ENCODE peak calls at places on chromosomes 6 and 20, in eight cellular contexts. H, G, W, T, Q, I, F and L are unnamed samples.

GRCh38 chr6:148700713-148701392 is 46.0 kb upstream of the UST start:
- DNase-seq in H (no peak), G (peak), W (no peak), T (no peak), Q (peak), I (peak), F (no peak), L (peak)

GRCh38 chr20:45450097-45450818 is 19.3 kb upstream of the WFDC2 start:
- DNase-seq in H (peak), G (peak), W (no peak), T (no peak), Q (peak), I (no peak), F (peak), L (peak)

GRCh38 chr6:72132425-72132824 is 246.1 kb downstream of the RIMS1 start:
- DNase-seq in H (no peak), G (no peak), W (no peak), T (no peak), Q (no peak), I (no peak), F (no peak), L (peak)

GRCh38 chr6:4021862-4022715 is 56.8 kb downstream of the FAM217A start:
- DNase-seq in H (no peak), G (peak), W (no peak), T (no peak), Q (no peak), I (no peak), F (no peak), L (peak)

GRCh38 chr6:71224011-71224410 is 64.6 kb upstream of the OGFRL1 start:
- DNase-seq in H (no peak), G (peak), W (no peak), T (no peak), Q (no peak), I (no peak), F (no peak), L (no peak)

GRCh38 chr6:88864347-88865057 is 98.9 kb downstream of the RNGTT start:
- DNase-seq in H (no peak), G (no peak), W (no peak), T (no peak), Q (no peak), I (no peak), F (no peak), L (no peak)

GRCh38 chr6:2749972-2750600 is 636 bp downstream of the MYLK4 start:
- DNase-seq in H (peak), G (peak), W (no peak), T (peak), Q (peak), I (peak), F (peak), L (peak)

GRCh38 chr20:32789896-32790750 is 27.9 kb downstream of the DNMT3B start:
- DNase-seq in H (peak), G (peak), W (peak), T (peak), Q (peak), I (peak), F (peak), L (peak)

GRCh38 chr20:19210426-19211155 is 1.9 kb upstream of the SLC24A3 start:
- DNase-seq in H (no peak), G (no peak), W (no peak), T (peak), Q (no peak), I (no peak), F (no peak), L (no peak)

GRCh38 chr6:87501809-87502572 is 29.2 kb downstream of the SLC35A1 start:
- DNase-seq in H (no peak), G (no peak), W (no peak), T (no peak), Q (no peak), I (no peak), F (no peak), L (no peak)

GRCh38 chr6:109472132-109472995 is 10.7 kb downstream of the ZBTB24 start:
- DNase-seq in H (no peak), G (no peak), W (no peak), T (no peak), Q (no peak), I (no peak), F (no peak), L (no peak)

GRCh38 chr6:109344226-109344625 is 38.0 kb downstream of the CD164 start:
- DNase-seq in H (no peak), G (no peak), W (no peak), T (no peak), Q (no peak), I (no peak), F (no peak), L (no peak)

GRCh38 chr6:85472744-85473143 is 22.9 kb downstream of the NT5E start:
- DNase-seq in H (no peak), G (no peak), W (no peak), T (no peak), Q (peak), I (no peak), F (no peak), L (peak)

GRCh38 chr6:137271245-137272183 is 52.3 kb upstream of the IFNGR1 start:
- DNase-seq in H (no peak), G (peak), W (no peak), T (no peak), Q (peak), I (no peak), F (no peak), L (peak)

GRCh38 chr20:14751191-14751590 is 413.8 kb upstream of the FLRT3 start:
- DNase-seq in H (no peak), G (no peak), W (no peak), T (no peak), Q (no peak), I (no peak), F (no peak), L (no peak)

GRCh38 chr6:39417440-39417839 is 94.9 kb upstream of the KCNK16 start:
- DNase-seq in H (no peak), G (no peak), W (no peak), T (no peak), Q (no peak), I (no peak), F (no peak), L (no peak)

GRCh38 chr6:139776051-139776450 is 401.6 kb upstream of the CITED2 start:
- DNase-seq in H (no peak), G (no peak), W (no peak), T (no peak), Q (no peak), I (no peak), F (no peak), L (no peak)

GRCh38 chr6:139779988-139780774 is 405.7 kb upstream of the CITED2 start:
- DNase-seq in H (no peak), G (peak), W (no peak), T (no peak), Q (no peak), I (no peak), F (no peak), L (no peak)

GRCh38 chr6:139778688-139779087 is 404.2 kb upstream of the CITED2 start:
- DNase-seq in H (no peak), G (peak), W (no peak), T (no peak), Q (peak), I (no peak), F (no peak), L (peak)

GRCh38 chr6:139777202-139777970 is 402.9 kb upstream of the CITED2 start:
- DNase-seq in H (no peak), G (no peak), W (no peak), T (no peak), Q (no peak), I (peak), F (no peak), L (no peak)

GRCh38 chr6:139778113-139778512 is 403.7 kb upstream of the CITED2 start:
- DNase-seq in H (no peak), G (no peak), W (no peak), T (no peak), Q (no peak), I (no peak), F (no peak), L (no peak)
- TF ChIP-seq CTCF in H (no peak), G (no peak), W (no peak), T (no peak), Q (no peak), I (no peak), F (no peak), L (no peak)

GRCh38 chr20:38291582-38291918 is 12.4 kb upstream of the BPI start:
- DNase-seq in H (no peak), G (no peak), W (no peak), T (no peak), Q (no peak), I (no peak), F (no peak), L (no peak)
- TF ChIP-seq CTCF in H (no peak), G (no peak), W (no peak), T (no peak), Q (no peak), I (no peak), F (no peak), L (peak)

GRCh38 chr6:113055086-113055485 is 708.0 kb downstream of the RFPL4B start:
- DNase-seq in H (no peak), G (no peak), W (no peak), T (no peak), Q (no peak), I (no peak), F (no peak), L (no peak)

GRCh38 chr6:113052513-113052912 is 705.4 kb downstream of the RFPL4B start:
- DNase-seq in H (no peak), G (no peak), W (no peak), T (no peak), Q (no peak), I (no peak), F (no peak), L (no peak)

GRCh38 chr6:113057567-113058053 is 710.5 kb downstream of the RFPL4B start:
- DNase-seq in H (no peak), G (peak), W (no peak), T (no peak), Q (no peak), I (no peak), F (no peak), L (no peak)

GRCh38 chr6:113060664-113061063 is 713.5 kb downstream of the RFPL4B start:
- DNase-seq in H (no peak), G (no peak), W (no peak), T (no peak), Q (no peak), I (no peak), F (no peak), L (no peak)

DNA sequence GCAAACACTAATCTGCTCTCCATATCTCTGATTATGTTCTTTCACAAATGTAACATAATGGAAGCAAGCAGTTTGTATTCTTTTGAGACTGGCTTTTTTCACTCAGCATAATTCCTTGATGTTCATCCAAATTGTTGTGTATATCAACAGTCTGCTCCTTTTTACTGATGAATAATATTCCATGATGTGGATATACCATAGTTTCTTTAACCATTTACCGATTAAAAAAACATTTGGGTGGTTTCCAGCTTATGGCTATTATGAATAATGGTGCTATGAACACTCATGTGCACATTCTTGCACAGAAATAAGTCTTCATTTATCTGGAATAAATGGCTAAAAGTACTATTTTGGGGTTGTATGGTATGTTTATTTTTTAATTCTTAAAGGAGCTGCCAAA is 708.9 kb downstream of the RFPL4B start:
- DNase-seq in H (no peak), G (no peak), W (no peak), T (no peak), Q (no peak), I (no peak), F (no peak), L (no peak)
- TF ChIP-seq CTCF in H (no peak), G (no peak), W (no peak), T (no peak), Q (no peak), I (no peak), F (no peak), L (no peak)

GRCh38 chr6:1474205-1474604 is 84.8 kb downstream of the FOXF2 start:
- DNase-seq in H (no peak), G (no peak), W (no peak), T (no peak), Q (no peak), I (no peak), F (no peak), L (no peak)
- TF ChIP-seq CTCF in H (peak), G (no peak), W (no peak), T (no peak), Q (peak), I (no peak), F (no peak), L (peak)

DNA sequence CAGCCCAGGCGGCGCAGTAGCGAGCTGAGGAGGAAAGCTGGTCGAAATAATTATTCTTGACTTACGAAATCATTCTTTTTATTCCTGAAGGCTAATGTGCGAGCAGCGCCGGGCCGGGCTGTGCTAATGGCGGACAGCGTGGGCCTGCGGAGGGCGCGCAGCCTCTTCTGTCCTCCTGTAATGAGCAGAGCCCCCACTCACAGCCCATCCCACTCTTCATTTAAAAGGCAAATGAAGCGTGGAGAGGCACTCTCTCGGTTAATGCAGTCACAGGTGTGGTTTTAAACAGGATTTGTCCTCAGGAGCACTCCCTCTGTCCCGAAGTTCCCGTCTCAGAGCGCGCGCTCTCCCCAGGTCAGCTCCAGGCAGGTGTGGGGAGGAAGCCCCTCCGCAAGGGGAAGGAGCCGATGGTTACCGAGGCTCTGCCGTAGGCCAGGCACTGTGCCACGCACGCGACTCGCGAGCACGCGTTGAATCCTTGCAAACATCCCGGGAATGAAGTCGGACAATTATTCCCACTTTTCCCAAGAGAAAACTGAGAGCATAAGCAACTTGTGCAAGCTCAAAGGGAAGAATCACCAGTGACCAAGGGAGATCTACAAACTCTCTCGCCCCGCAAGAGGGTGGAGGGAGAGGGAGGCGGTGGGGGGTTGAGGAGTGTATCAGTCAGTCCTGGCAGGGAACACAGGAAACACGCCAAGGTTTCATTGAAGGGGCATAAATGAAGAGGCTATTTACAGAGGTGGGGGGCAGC is 35.5 kb upstream of the ZFAND3 start:
- DNase-seq in H (no peak), G (peak), W (peak), T (no peak), Q (peak), I (peak), F (peak), L (no peak)
- TF ChIP-seq CTCF in H (no peak), G (no peak), W (no peak), T (no peak), Q (peak), I (no peak), F (peak), L (peak)

GRCh38 chr20:63118303-63118670 is 97.6 kb downstream of the YTHDF1 start:
- DNase-seq in H (no peak), G (no peak), W (no peak), T (no peak), Q (no peak), I (no peak), F (no peak), L (no peak)

GRCh38 chr20:63117661-63118302 is 98.1 kb downstream of the YTHDF1 start:
- DNase-seq in H (no peak), G (no peak), W (no peak), T (no peak), Q (no peak), I (no peak), F (no peak), L (no peak)

GRCh38 chr20:63116412-63117106 is 99.4 kb downstream of the YTHDF1 start:
- DNase-seq in H (peak), G (peak), W (no peak), T (no peak), Q (no peak), I (peak), F (no peak), L (no peak)

GRCh38 chr20:63115651-63116411 is 100.1 kb downstream of the YTHDF1 start:
- DNase-seq in H (no peak), G (no peak), W (no peak), T (no peak), Q (no peak), I (no peak), F (no peak), L (no peak)

DNA sequence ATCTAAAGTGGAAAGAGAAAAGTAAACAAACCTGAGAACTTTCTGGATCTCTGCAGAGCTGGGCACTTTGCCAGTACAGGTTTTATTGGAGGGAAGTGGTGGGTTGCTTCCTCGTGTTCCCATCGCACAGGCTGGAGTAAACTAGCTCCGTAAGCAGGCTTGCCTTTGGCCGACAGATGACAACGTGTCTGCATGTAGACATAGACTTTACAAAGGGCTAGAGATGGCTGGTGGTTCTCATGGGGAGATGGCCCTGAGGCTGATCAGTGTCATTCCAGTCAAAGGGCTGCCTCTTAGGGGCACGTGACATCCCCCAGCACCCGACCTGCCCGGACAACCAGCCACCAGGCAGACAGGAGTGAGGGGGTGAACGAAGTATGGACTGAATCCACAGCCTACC is 98.8 kb downstream of the YTHDF1 start:
- DNase-seq in H (no peak), G (no peak), W (no peak), T (no peak), Q (no peak), I (no peak), F (no peak), L (no peak)
- TF ChIP-seq CTCF in H (no peak), G (no peak), W (no peak), T (no peak), Q (no peak), I (no peak), F (no peak), L (no peak)

GRCh38 chr6:150905769-150906168 is 40.3 kb downstream of the MTHFD1L start:
- DNase-seq in H (no peak), G (no peak), W (no peak), T (no peak), Q (no peak), I (no peak), F (no peak), L (no peak)
- TF ChIP-seq CTCF in H (peak), G (peak), W (no peak), T (no peak), Q (peak), I (peak), F (peak), L (peak)

GRCh38 chr6:16742116-16742515 is 19.1 kb downstream of the ATXN1 start:
- DNase-seq in H (no peak), G (peak), W (no peak), T (no peak), Q (no peak), I (no peak), F (no peak), L (no peak)
- TF ChIP-seq CTCF in H (no peak), G (no peak), W (no peak), T (no peak), Q (no peak), I (no peak), F (no peak), L (no peak)